ENCODE peak calls at places on chromosomes 12 and 14, in six cellular contexts. G is A549, F is tibial nerve, O is HCT116, S is Peyer's patch, Q is GM12891. P is an unnamed sample.

GRCh38 chr14:62451221-62451620 is 594.0 kb downstream of the KCNH5 start:
- DNase-seq in G (no peak), F (no peak), O (no peak), S (no peak), Q (no peak), P (no peak)

GRCh38 chr12:17992002-17992656 is 97.9 kb downstream of the RERGL start:
- DNase-seq in G (peak; percentile 3), F (no peak), O (peak; percentile 28), S (no peak), Q (peak; percentile 3), P (no peak)

GRCh38 chr12:130719263-130719892 is 3.3 kb upstream of the RIMBP2 start:
- DNase-seq in G (no peak), F (no peak), O (no peak), S (no peak), Q (no peak), P (no peak)

GRCh38 chr14:39467889-39468524 is 35.8 kb upstream of the FBXO33 start:
- DNase-seq in G (no peak), F (no peak), O (peak; percentile 55), S (no peak), Q (no peak), P (no peak)

GRCh38 chr12:41151789-41152188 is 36.3 kb upstream of the PDZRN4 start:
- DNase-seq in G (peak; percentile 43), F (no peak), O (no peak), S (no peak), Q (no peak), P (no peak)

GRCh38 chr12:99767809-99768208 is 120.3 kb downstream of the GARIN6 start:
- DNase-seq in G (no peak), F (no peak), O (peak; percentile 7), S (no peak), Q (no peak), P (no peak)

GRCh38 chr12:20376984-20377383 is 8.6 kb downstream of the PDE3A start:
- DNase-seq in G (no peak), F (no peak), O (peak; percentile 22), S (no peak), Q (no peak), P (no peak)

GRCh38 chr12:32053881-32054624 is 52.6 kb upstream of the BICD1 start:
- DNase-seq in G (no peak), F (no peak), O (no peak), S (no peak), Q (no peak), P (no peak)

GRCh38 chr14:52155656-52156213 is 86.9 kb upstream of the NID2 start:
- DNase-seq in G (no peak), F (no peak), O (no peak), S (no peak), Q (no peak), P (no peak)

GRCh38 chr12:126667340-126667739 is 1599.6 kb upstream of the TMEM132C start:
- DNase-seq in G (no peak), F (no peak), O (no peak), S (no peak), Q (no peak), P (peak; percentile 23)

GRCh38 chr12:57985685-57986084 is 44.3 kb downstream of the ATP23 start:
- DNase-seq in G (no peak), F (no peak), O (no peak), S (no peak), Q (no peak), P (no peak)

GRCh38 chr12:57984629-57985151 is 43.3 kb downstream of the ATP23 start:
- DNase-seq in G (no peak), F (no peak), O (no peak), S (no peak), Q (no peak), P (no peak)

GRCh38 chr12:57983150-57983857 is 41.9 kb downstream of the ATP23 start:
- DNase-seq in G (no peak), F (no peak), O (peak; percentile 42), S (no peak), Q (no peak), P (no peak)

GRCh38 chr12:57989837-57990236 is 48.5 kb downstream of the ATP23 start:
- DNase-seq in G (no peak), F (no peak), O (no peak), S (no peak), Q (no peak), P (no peak)

DNA sequence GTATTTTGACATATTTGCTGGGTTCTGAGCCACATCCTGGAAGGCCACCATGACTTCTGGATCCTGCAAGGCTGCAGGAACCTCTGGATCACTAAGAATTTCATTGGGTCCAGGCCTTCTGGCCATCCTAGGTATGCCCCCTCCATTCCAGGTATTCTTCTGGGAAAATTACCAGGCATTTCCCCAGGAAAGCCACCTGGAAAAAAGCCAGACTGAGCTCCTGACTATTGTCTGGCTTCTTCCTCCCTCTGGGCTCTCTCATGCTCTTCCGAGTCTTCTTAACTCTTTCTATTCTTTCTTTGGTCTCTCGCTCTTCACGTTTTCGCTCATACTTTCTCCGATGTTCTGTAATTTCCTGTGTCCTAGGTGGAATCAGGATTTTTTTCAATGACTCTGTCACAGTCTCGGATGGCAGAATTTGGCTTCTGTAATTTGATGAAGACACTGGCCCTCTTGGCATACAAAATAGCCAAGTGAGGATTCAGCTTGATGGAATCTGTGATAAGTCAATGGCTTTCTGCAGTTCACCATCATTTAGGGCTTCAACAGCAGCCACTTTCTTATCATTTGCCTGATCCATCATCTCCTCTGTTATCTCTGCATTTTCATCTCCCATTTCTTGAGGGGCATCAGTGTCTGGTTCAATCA is 42.6 kb downstream of the ATP23 start:
- DNase-seq in G (no peak), F (no peak), O (no peak), S (no peak), Q (no peak), P (no peak)
- TF ChIP-seq POLR2A in G (no peak), F (no peak), O (no peak), S (no peak), Q (no peak), P (no peak)

GRCh38 chr12:6764011-6764828 is 1.9 kb upstream of the PTMS start:
- DNase-seq in G (peak; percentile 100), F (peak; percentile 80), O (peak; percentile 99), S (peak; percentile 80), Q (peak; percentile 90), P (peak; percentile 95)
- TF ChIP-seq POLR2A in G (peak; percentile 47), F (peak; percentile 55), O (peak; percentile 53), S (no peak), Q (no peak), P (peak; percentile 44)

GRCh38 chr14:50311974-50312733 is at the start of the genes DMAC2L and L2HGDH:
- DNase-seq in G (peak; percentile 97), F (peak; percentile 87), O (peak; percentile 88), S (peak; percentile 98), Q (peak; percentile 96), P (peak; percentile 76)
- TF ChIP-seq POLR2A in G (peak; percentile 76), F (peak; percentile 80), O (peak; percentile 54), S (peak; percentile 81), Q (peak; percentile 88), P (peak; percentile 38)

GRCh38 chr12:57692500-57692899 is 1.4 kb upstream of the OS9 start:
- DNase-seq in G (no peak), F (no peak), O (no peak), S (no peak), Q (no peak), P (no peak)

GRCh38 chr12:57695770-57696432 is 2.0 kb downstream of the OS9 start:
- DNase-seq in G (no peak), F (no peak), O (no peak), S (no peak), Q (no peak), P (no peak)

GRCh38 chr12:57693317-57693658 is 644 bp upstream of the OS9 start:
- DNase-seq in G (no peak), F (no peak), O (no peak), S (peak; percentile 49), Q (no peak), P (no peak)

GRCh38 chr12:57694459-57695019 is 607 bp downstream of the OS9 start:
- DNase-seq in G (no peak), F (no peak), O (no peak), S (no peak), Q (no peak), P (no peak)

GRCh38 chr12:57693659-57694458 is at the start of gene OS9:
- DNase-seq in G (peak; percentile 97), F (peak; percentile 94), O (peak; percentile 100), S (peak; percentile 89), Q (peak; percentile 74), P (peak; percentile 90)
- TF ChIP-seq POLR2A in G (peak; percentile 97), F (peak; percentile 80), O (peak; percentile 68), S (peak; percentile 79), Q (peak; percentile 98), P (peak; percentile 77)

GRCh38 chr12:104747956-104748355 is 210.1 kb downstream of the SLC41A2 start:
- DNase-seq in G (no peak), F (no peak), O (no peak), S (no peak), Q (no peak), P (no peak)
- TF ChIP-seq POLR2A in G (no peak), F (no peak), O (no peak), S (no peak), Q (no peak), P (no peak)

GRCh38 chr12:39626033-39626814 is 6.6 kb upstream of the ABCD2 start:
- DNase-seq in G (no peak), F (no peak), O (no peak), S (no peak), Q (no peak), P (no peak)
- TF ChIP-seq POLR2A in G (no peak), F (no peak), O (no peak), S (no peak), Q (no peak), P (no peak)

GRCh38 chr14:32900602-32901001 is 38.1 kb upstream of the NPAS3 start:
- DNase-seq in G (no peak), F (no peak), O (no peak), S (no peak), Q (no peak), P (no peak)

GRCh38 chr14:32898876-32899275 is 39.8 kb upstream of the NPAS3 start:
- DNase-seq in G (no peak), F (no peak), O (no peak), S (no peak), Q (no peak), P (no peak)

GRCh38 chr14:32896979-32897723 is 41.5 kb upstream of the NPAS3 start:
- DNase-seq in G (no peak), F (no peak), O (no peak), S (no peak), Q (no peak), P (no peak)

DNA sequence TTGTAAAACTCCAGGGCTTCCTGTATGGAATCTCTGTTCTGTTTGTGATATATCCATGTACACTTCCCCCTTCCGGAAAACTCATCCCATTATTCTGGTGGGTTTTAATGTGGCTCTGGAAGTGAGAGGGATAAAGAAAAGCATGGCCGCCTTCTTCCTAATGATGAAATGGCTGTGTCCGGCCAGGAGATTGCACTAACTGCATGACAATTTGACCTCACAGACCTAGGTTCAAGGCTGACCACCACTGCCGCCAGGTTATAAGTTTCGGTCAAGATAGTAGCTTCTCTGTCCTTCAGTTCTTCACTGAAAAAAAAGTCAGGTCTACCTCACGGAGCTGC is 41.0 kb upstream of the NPAS3 start:
- DNase-seq in G (no peak), F (no peak), O (no peak), S (no peak), Q (no peak), P (no peak)
- TF ChIP-seq POLR2A in G (no peak), F (no peak), O (no peak), S (no peak), Q (no peak), P (no peak)

GRCh38 chr14:20667957-20668356 is 16.4 kb upstream of the RNASE4 start:
- DNase-seq in G (no peak), F (no peak), O (no peak), S (no peak), Q (peak; percentile 42), P (no peak)
- TF ChIP-seq POLR2A in G (no peak), F (no peak), O (no peak), S (no peak), Q (peak; percentile 14), P (no peak)